ENCODE peak calls at places on chromosomes 3 and 15, in seven cellular contexts. R is NCI-H1417; G is activated T-helper 1 cell treated with Interleukin-2 at 50 U/mL for 16 hours; E is activated T-cell treated with anti-CD3 and anti-CD28 coated beads, Interleukin-2, amount 50 U/mL, for 72 hours; Z is stimulated activated CD8-positive, alpha-beta memory T cell treated with anti-CD3 and anti-CD28 coated beads, Interleukin-2, amount 100 ng/mL, for 48 hours; B is NCI-H2171 treated with DMSO at 0.1 percent for 48 hours; N is heart right ventricle. H is an unnamed sample.

GRCh38 chr3:4546346-4547178 is 53.4 kb downstream of the ITPR1 start:
- DNase-seq in R (no peak), G (no peak), E (no peak), Z (no peak), B (no peak), N (no peak), H (no peak)

GRCh38 chr3:117719316-117719926 is 1009.8 kb downstream of the TUSC7 start:
- DNase-seq in R (peak), G (no peak), E (no peak), Z (no peak), B (peak), N (no peak), H (peak)

GRCh38 chr15:79540551-79540950 is 108.4 kb downstream of the MINAR1 start:
- DNase-seq in R (no peak), G (no peak), E (no peak), Z (no peak), B (no peak), N (no peak), H (no peak)

GRCh38 chr15:20348291-20348899 is 193.2 kb downstream of the GOLGA6L6 start:
- DNase-seq in R (no peak), G (no peak), E (no peak), Z (no peak), B (no peak), N (no peak), H (no peak)

GRCh38 chr15:92797168-92798052 is 102.7 kb upstream of the CHD2 start:
- DNase-seq in R (peak), G (no peak), E (peak), Z (no peak), B (peak), N (peak), H (peak)

GRCh38 chr3:9196009-9196408 is 53.4 kb downstream of the SRGAP3 start:
- DNase-seq in R (peak), G (no peak), E (no peak), Z (no peak), B (peak), N (no peak), H (peak)

GRCh38 chr15:31387483-31388118 is 61.0 kb downstream of the KLF13 start:
- DNase-seq in R (peak), G (no peak), E (no peak), Z (no peak), B (peak), N (peak), H (peak)

GRCh38 chr3:48038971-48039481 is 22.8 kb upstream of the MAP4 start:
- DNase-seq in R (no peak), G (no peak), E (no peak), Z (no peak), B (no peak), N (no peak), H (no peak)

GRCh38 chr15:57772223-57772957 is 65.9 kb downstream of the POLR2M start:
- DNase-seq in R (no peak), G (no peak), E (peak), Z (no peak), B (no peak), N (no peak), H (no peak)

GRCh38 chr3:184332370-184333090 is 4.9 kb upstream of the FAM131A start:
- DNase-seq in R (no peak), G (no peak), E (no peak), Z (no peak), B (no peak), N (no peak), H (no peak)